ENCODE peak calls at places on chromosome X, in eight cellular contexts. S is body of pancreas, V is dorsolateral prefrontal cortex, I is pancreas, R is neural progenitor cell, J is adrenal gland, Q is cardiac muscle cell, B is H9. H is an unnamed sample. For H3K27me3, the result is how much of the 10 kb centered on the place peaks cover.

GRCh38 chrX:154712781-154713391 is 38.0 kb downstream of the GAB3 start:
- DNase-seq in S (no peak), V (no peak), I (no peak), R (no peak), J (no peak), Q (no peak), B (no peak), H (no peak)

GRCh38 chrX:20989361-20989760 is 384.9 kb upstream of the CNKSR2 start:
- DNase-seq in S (no peak), V (no peak), I (no peak), R (no peak), J (no peak), Q (no peak), B (no peak), H (no peak)

GRCh38 chrX:111568356-111568755 is 56.9 kb downstream of the SERTM2 start:
- DNase-seq in S (peak), V (no peak), I (no peak), R (peak), J (no peak), Q (peak), B (peak), H (no peak)

GRCh38 chrX:113001836-113002235 is 161.2 kb upstream of the AMOT start:
- DNase-seq in S (no peak), V (no peak), I (no peak), R (peak), J (no peak), Q (peak), B (no peak), H (no peak)

GRCh38 chrX:43589735-43590515 is 66.2 kb upstream of the MAOA start:
- DNase-seq in S (no peak), V (no peak), I (no peak), R (no peak), J (no peak), Q (no peak), B (no peak), H (no peak)

GRCh38 chrX:55127692-55128091 is 38.9 kb downstream of the PAGE2 start:
- DNase-seq in S (no peak), V (no peak), I (no peak), R (no peak), J (no peak), Q (no peak), B (no peak), H (no peak)

GRCh38 chrX:3231766-3232165 is 114.7 kb downstream of the MXRA5 start:
- DNase-seq in S (no peak), V (no peak), I (no peak), R (no peak), J (no peak), Q (no peak), B (no peak), H (no peak)

GRCh38 chrX:131778269-131779218 is 234.7 kb downstream of the OR13H1 start:
- DNase-seq in S (peak), V (peak), I (no peak), R (no peak), J (no peak), Q (no peak), B (no peak), H (peak)

GRCh38 chrX:9317174-9317573 is 147.7 kb upstream of the TBL1X start:
- DNase-seq in S (no peak), V (no peak), I (no peak), R (peak), J (no peak), Q (no peak), B (no peak), H (no peak)

GRCh38 chrX:41333994-41334865 is at the start of gene DDX3X:
- DNase-seq in S (peak), V (peak), I (peak), R (peak), J (peak), Q (peak), B (peak), H (peak)

GRCh38 chrX:68599256-68600152 is 48.0 kb upstream of the STARD8 start:
- DNase-seq in S (no peak), V (no peak), I (no peak), R (no peak), J (peak), Q (no peak), B (no peak), H (no peak)

GRCh38 chrX:133495464-133496391 is 80.4 kb upstream of the GPC4 start:
- DNase-seq in S (peak), V (no peak), I (peak), R (no peak), J (peak), Q (no peak), B (no peak), H (no peak)

GRCh38 chrX:103932133-103932532 is 30.3 kb upstream of the TMSB15B start:
- DNase-seq in S (no peak), V (no peak), I (no peak), R (no peak), J (no peak), Q (no peak), B (no peak), H (no peak)

GRCh38 chrX:48460606-48461005 is 9.5 kb downstream of the SLC38A5 start:
- DNase-seq in S (no peak), V (no peak), I (no peak), R (no peak), J (no peak), Q (no peak), B (no peak), H (no peak)

GRCh38 chrX:110791206-110791605 is 4.4 kb downstream of the CHRDL1 start:
- DNase-seq in S (no peak), V (no peak), I (no peak), R (no peak), J (no peak), Q (no peak), B (no peak), H (no peak)

GRCh38 chrX:97860206-97860605 is 976.5 kb downstream of the RPA4 start:
- DNase-seq in S (no peak), V (no peak), I (no peak), R (no peak), J (no peak), Q (no peak), B (no peak), H (no peak)

GRCh38 chrX:6363193-6363592 is 134.5 kb upstream of the NLGN4X start:
- DNase-seq in S (no peak), V (no peak), I (no peak), R (no peak), J (no peak), Q (peak), B (no peak), H (no peak)

GRCh38 chrX:153450949-153451277 is 5.1 kb upstream of the TREX2 start:
- DNase-seq in S (no peak), V (no peak), I (no peak), R (no peak), J (no peak), Q (no peak), B (no peak), H (no peak)
- H3K27me3 ChIP-seq in S (under half), V (under half), I (under half), R (under half), J (under half), Q (under half), B (under half), H (under half)

GRCh38 chrX:39811391-39811790 is 286.4 kb downstream of the BCOR start:
- DNase-seq in S (peak), V (no peak), I (peak), R (peak), J (peak), Q (no peak), B (no peak), H (no peak)

GRCh38 chrX:39813631-39814246 is 284.0 kb downstream of the BCOR start:
- DNase-seq in S (peak), V (peak), I (peak), R (no peak), J (peak), Q (no peak), B (no peak), H (no peak)

GRCh38 chrX:39816871-39817731 is 280.7 kb downstream of the BCOR start:
- DNase-seq in S (no peak), V (no peak), I (no peak), R (peak), J (no peak), Q (no peak), B (peak), H (no peak)

GRCh38 chrX:39815621-39816020 is 282.1 kb downstream of the BCOR start:
- DNase-seq in S (no peak), V (no peak), I (no peak), R (no peak), J (no peak), Q (no peak), B (peak), H (no peak)

DNA sequence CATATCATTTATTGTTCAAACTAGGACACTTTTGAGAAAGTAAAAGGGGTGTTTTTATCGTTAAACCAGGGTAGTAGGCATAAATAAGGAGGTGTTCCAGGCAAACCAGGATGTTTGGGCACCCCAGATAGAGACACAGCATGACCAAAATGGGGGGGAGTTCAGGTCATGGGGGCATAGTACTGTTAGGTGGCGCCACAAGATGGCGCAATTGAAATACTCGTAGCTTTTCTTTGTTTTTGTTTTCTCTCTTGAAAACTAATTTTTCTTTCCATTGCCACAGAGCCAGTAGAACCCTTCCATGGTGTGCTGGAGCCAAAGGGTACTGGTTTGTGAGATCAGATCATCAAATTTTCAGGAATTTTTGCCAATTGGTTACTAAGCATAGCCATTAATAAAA is 283.4 kb downstream of the BCOR start:
- DNase-seq in S (no peak), V (no peak), I (no peak), R (no peak), J (peak), Q (no peak), B (no peak), H (peak)
- TF ChIP-seq CTCF in S (no peak), V (peak), I (no peak), R (peak), J (peak), Q (peak), B (peak), H (peak)

DNA sequence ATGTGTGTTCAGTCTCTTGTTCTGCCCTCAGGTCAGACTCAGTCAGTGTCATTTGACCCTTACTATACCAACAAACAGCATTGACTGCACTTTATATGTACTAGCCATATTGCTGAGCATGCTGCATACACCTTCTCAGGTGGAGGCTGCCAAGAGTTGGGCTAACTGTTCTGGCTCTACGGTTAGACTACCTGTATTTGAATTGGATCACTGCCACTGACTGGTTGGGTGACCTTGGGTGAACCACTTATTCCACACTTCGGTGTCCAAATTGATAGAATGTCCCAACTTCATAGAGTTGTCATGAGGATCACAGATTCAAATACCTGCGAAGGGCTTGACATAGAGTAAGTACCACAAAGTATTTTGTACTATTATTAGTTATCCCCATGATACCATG is 91.2 kb upstream of the GPR50 start:
- DNase-seq in S (peak), V (no peak), I (peak), R (no peak), J (no peak), Q (no peak), B (no peak), H (no peak)
- H3K27ac ChIP-seq in S (no peak), V (no peak), I (no peak), R (no peak), J (no peak), Q (no peak), B (no peak), H (no peak)

DNA sequence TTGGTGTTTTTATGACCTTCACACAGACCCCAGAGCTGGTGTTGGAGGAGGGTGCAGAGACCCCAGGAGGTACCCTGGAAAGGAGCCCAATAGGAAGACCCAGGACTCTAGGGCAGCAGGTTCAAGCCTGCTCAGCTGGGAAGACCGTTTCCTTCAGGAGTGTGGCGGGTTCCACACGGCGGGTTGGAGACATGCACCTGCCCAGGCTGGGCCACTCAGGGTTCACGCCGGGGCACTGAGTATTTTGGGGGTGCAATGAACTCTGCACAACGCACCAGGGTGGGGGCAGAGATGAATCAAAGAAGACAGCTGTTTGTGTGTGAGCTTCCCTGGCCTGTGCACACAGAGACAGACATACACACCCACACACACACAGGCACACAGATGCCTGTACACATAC is 52.5 kb upstream of the PPP2R3B start:
- DNase-seq in S (no peak), V (no peak), I (no peak), R (no peak), J (no peak), Q (no peak), B (no peak), H (no peak)
- H3K27me3 ChIP-seq in S (under half), V (under half), I (under half), R (under half), J (under half), Q (under half), B (under half), H (under half)

GRCh38 chrX:125319646-125320521 is at the start of gene TEX13C:
- DNase-seq in S (no peak), V (no peak), I (no peak), R (no peak), J (no peak), Q (no peak), B (no peak), H (no peak)
- TF ChIP-seq CTCF in S (no peak), V (no peak), I (no peak), R (no peak), J (no peak), Q (no peak), B (no peak), H (no peak)

GRCh38 chrX:15334561-15334960 is 762 bp downstream of the PIGA start:
- DNase-seq in S (peak), V (no peak), I (peak), R (no peak), J (no peak), Q (no peak), B (no peak), H (no peak)

GRCh38 chrX:15335135-15336022 is at the start of gene PIGA:
- DNase-seq in S (peak), V (peak), I (peak), R (peak), J (peak), Q (peak), B (peak), H (peak)

GRCh38 chrX:15340867-15341266 is 5.5 kb upstream of the PIGA start:
- DNase-seq in S (no peak), V (no peak), I (no peak), R (peak), J (no peak), Q (no peak), B (no peak), H (no peak)

DNA sequence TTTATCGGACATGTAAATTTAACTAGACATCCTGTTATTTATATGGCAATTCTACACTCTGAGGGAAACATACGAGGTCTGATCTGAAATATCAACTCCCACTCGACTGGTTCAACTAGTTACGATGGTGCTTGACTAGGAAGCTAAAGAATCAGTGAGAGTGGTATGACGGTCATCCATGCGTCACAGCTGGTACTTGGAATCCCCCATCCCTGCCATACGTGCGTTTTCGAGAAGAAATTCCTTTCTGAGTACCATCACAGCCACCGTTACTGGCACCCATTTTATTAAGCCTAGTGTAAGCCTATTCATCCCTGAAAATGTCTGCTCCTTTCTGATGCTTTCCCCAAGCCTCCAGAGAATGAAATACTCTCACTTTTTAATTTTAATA is 695 bp upstream of the PIGA start:
- DNase-seq in S (peak), V (peak), I (peak), R (peak), J (peak), Q (peak), B (no peak), H (peak)
- H3K27ac ChIP-seq in S (no peak), V (peak), I (peak), R (no peak), J (no peak), Q (no peak), B (no peak), H (peak)

GRCh38 chrX:18789916-18790315 is 82.5 kb downstream of the PPEF1 start:
- DNase-seq in S (no peak), V (no peak), I (no peak), R (no peak), J (no peak), Q (no peak), B (no peak), H (no peak)
- H3K27me3 ChIP-seq in S (under half), V (under half), I (under half), R (under half), J (under half), Q (under half), B (under half), H (under half)

DNA sequence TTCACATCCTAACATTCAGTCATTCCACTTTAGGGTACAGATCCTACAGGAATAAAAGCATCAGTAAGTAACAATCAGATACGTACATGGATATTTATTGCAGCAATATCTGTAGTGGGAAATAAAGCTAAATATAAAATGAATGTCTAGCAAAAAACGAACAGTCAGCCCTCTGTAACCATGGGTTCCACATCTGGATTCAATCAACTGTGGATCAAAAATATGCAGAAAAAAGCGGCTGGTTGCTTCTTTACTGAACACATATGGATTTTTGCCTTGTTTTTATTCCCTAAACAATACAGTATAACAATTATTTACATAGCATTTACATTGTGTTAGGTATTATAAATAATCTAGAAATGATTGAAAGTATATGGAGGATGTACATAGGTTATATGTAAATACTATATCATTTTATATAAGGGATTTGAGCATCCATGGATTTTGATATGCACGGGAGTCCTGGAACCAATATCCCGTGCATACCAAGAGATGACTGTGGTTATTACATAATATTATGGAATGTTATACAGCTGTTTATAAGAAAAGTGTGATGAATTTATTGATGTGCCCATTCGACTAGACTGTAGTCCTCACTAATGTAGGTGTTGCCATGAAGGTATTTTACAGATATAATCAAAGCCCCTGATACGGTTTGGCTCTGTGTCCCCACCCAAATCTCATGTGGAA is 132.8 kb downstream of the ARHGEF9 start:
- DNase-seq in S (no peak), V (no peak), I (no peak), R (no peak), J (no peak), Q (no peak), B (no peak), H (no peak)
- TF ChIP-seq CTCF in S (no peak), V (no peak), I (no peak), R (no peak), J (no peak), Q (no peak), B (no peak), H (no peak)